ENCODE peak calls at places on chromosomes 2 and 18, in seven cellular contexts. A is HCT116, N is HepG2, K is K562, J is GM12878, V is H1, Y is SK-N-SH. O is an unnamed sample.

GRCh38 chr2:69776886-69777777 is 35.2 kb downstream of the ANXA4 start:
- DNase-seq in Y (no peak), K (no peak), V (peak; percentile 17), A (no peak), N (no peak), J (no peak), O (no peak)

GRCh38 chr2:217279571-217279970 is 419.7 kb upstream of the TNP1 start:
- DNase-seq in Y (no peak), J (no peak), A (no peak), N (no peak), V (no peak), K (no peak), O (no peak)

GRCh38 chr18:58105908-58106673 is 62.1 kb downstream of the NEDD4L start:
- DNase-seq in A (no peak), J (no peak), N (no peak), Y (peak; percentile 52), V (no peak), K (no peak), O (no peak)

GRCh38 chr18:24727685-24728084 is 267.2 kb downstream of the HRH4 start:
- DNase-seq in J (no peak), Y (no peak), N (no peak), V (no peak), K (no peak), A (no peak), O (no peak)

GRCh38 chr2:3747032-3747654 is 43.8 kb downstream of the DCDC2C start:
- DNase-seq in N (no peak), K (no peak), J (no peak), V (no peak), Y (no peak), A (no peak), O (no peak)

GRCh38 chr2:238180554-238180953 is 21.8 kb downstream of the ERFE start:
- DNase-seq in N (no peak), K (no peak), A (no peak), Y (no peak), J (no peak), V (no peak), O (no peak)

GRCh38 chr2:226256709-226257401 is 542.8 kb downstream of the IRS1 start:
- DNase-seq in N (no peak), V (no peak), Y (no peak), A (no peak), J (no peak), K (no peak), O (peak; percentile 4)

GRCh38 chr2:62440281-62440946 is 65.6 kb downstream of the TMEM17 start:
- DNase-seq in Y (no peak), A (no peak), V (no peak), J (no peak), N (no peak), K (no peak), O (no peak)

GRCh38 chr2:232129483-232129882 is 168.0 kb downstream of the DIS3L2 start:
- DNase-seq in J (no peak), N (peak; percentile 8), V (no peak), Y (no peak), K (no peak), A (no peak), O (no peak)

GRCh38 chr2:194327196-194327888 is 1329.7 kb upstream of the SLC39A10 start:
- DNase-seq in J (no peak), K (no peak), A (no peak), V (no peak), N (no peak), Y (no peak), O (no peak)

GRCh38 chr2:92073815-92074548 is 2797.2 kb upstream of the TEKT4 start:
- DNase-seq in A (no peak), N (no peak), V (no peak), K (peak; percentile 1), J (no peak), Y (peak; percentile 3), O (no peak)

GRCh38 chr2:239693330-239693729 is 292.5 kb upstream of the HDAC4 start:
- DNase-seq in J (no peak), V (no peak), Y (no peak), A (no peak), N (no peak), K (no peak), O (no peak)

GRCh38 chr18:73535189-73535588 is 612.4 kb downstream of the FBXO15 start:
- DNase-seq in K (no peak), V (no peak), N (no peak), A (no peak), Y (no peak), J (no peak), O (no peak)

GRCh38 chr2:134500211-134500935 is 218.4 kb downstream of the TMEM163 start:
- DNase-seq in K (no peak), N (no peak), V (no peak), A (no peak), J (no peak), Y (no peak), O (no peak)

GRCh38 chr2:115364078-115364477 is 921.6 kb downstream of the DPP10 start:
- DNase-seq in J (no peak), Y (no peak), A (no peak), K (no peak), N (no peak), V (peak; percentile 10), O (no peak)

GRCh38 chr18:4987452-4988405 is 209.3 kb downstream of the AKAIN1 start:
- DNase-seq in A (no peak), V (no peak), N (no peak), Y (no peak), K (no peak), J (no peak), O (no peak)

GRCh38 chr2:43559391-43560230 is 36.2 kb downstream of the THADA start:
- DNase-seq in A (no peak), K (no peak), V (no peak), Y (no peak), J (peak; percentile 45), N (no peak), O (no peak)

GRCh38 chr18:39325973-39326372 is 1760.4 kb upstream of the CELF4 start:
- DNase-seq in A (no peak), K (no peak), V (no peak), J (no peak), N (no peak), Y (no peak), O (no peak)

GRCh38 chr2:238640486-238640885 is 207.4 kb upstream of the TWIST2 start:
- DNase-seq in K (no peak), Y (no peak), V (no peak), N (no peak), A (no peak), J (no peak), O (no peak)

GRCh38 chr2:3778841-3779505 is 75.6 kb downstream of the DCDC2C start:
- DNase-seq in A (no peak), N (no peak), Y (no peak), J (no peak), V (no peak), K (no peak), O (no peak)

GRCh38 chr2:11213090-11213638 is 57.9 kb downstream of the SLC66A3 start:
- DNase-seq in V (no peak), Y (no peak), J (no peak), K (no peak), N (no peak), A (no peak), O (no peak)

GRCh38 chr18:57727952-57728807 is 74.9 kb downstream of the ATP8B1 start:
- DNase-seq in V (no peak), K (no peak), Y (no peak), N (no peak), A (no peak), J (no peak), O (no peak)

GRCh38 chr2:96485751-96486643 is 19.2 kb downstream of the NEURL3 start:
- DNase-seq in J (peak; percentile 97), K (no peak), Y (no peak), V (no peak), N (peak; percentile 48), A (no peak), O (no peak)

GRCh38 chr18:79507546-79508480 is 112.1 kb downstream of the NFATC1 start:
- DNase-seq in A (no peak), J (no peak), N (no peak), Y (no peak), V (no peak), K (peak; percentile 9), O (no peak)

DNA sequence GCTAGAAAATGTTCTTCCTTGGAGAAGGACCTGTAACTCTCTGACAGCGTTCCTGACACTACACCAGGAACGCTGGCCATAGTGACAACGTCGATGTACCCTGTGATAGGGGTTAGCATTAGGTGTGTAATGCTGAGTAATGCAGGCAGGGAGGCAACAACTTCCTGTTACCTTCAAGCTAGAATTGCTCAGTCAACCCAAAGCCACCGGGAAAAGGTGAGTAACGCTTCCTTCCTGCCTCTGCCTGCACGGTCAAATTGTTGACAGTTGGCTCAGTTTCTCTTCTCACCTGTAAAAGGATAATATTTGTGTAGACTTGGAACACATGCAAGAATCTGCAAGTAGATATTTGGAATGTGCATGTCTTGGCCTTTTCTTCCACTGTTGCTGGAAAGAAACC is 12.7 kb downstream of the FAM110C start:
- DNase-seq in A (peak; percentile 79), K (no peak), N (peak; percentile 40), Y (no peak), V (no peak), J (no peak), O (no peak)
- TF ChIP-seq JUND in A (peak; percentile 92), K (no peak), N (no peak), Y (no peak), V (no peak), J (no peak), O (no peak)

GRCh38 chr2:18910843-18911242 is 321.5 kb upstream of the NT5C1B start:
- DNase-seq in V (no peak), Y (no peak), K (no peak), J (no peak), N (no peak), A (peak; percentile 2), O (no peak)
- TF ChIP-seq JUND in V (no peak), Y (no peak), K (no peak), J (no peak), N (no peak), A (no peak), O (no peak)

DNA sequence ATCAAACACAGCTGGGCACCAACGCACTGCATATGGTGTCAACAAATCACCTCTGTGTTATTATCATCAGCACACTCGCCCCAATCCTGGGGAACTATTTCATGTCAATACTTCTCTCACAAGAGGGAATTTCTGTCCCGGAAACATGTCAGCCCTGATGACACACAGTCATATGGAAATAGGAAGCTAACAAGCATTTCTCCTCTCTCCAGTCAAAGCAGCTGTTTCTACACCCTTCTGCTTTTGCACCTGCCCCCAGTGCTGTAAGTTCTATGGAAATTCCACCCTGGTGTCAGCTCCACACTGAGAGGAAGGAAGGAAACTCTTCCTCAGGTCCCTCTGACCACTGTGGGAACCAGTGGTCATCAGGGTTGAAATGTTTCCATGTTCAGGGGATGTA is 447.6 kb upstream of the ID2 start:
- DNase-seq in J (no peak), N (no peak), V (no peak), Y (no peak), K (no peak), A (no peak), O (no peak)
- TF ChIP-seq JUND in J (no peak), N (no peak), V (no peak), Y (no peak), K (no peak), A (no peak), O (no peak)

GRCh38 chr2:178819147-178819875 is 12.1 kb upstream of the TTN start:
- DNase-seq in A (no peak), N (no peak), V (no peak), Y (no peak), J (no peak), K (no peak), O (no peak)
- TF ChIP-seq JUND in A (no peak), N (no peak), V (no peak), Y (no peak), J (no peak), K (no peak), O (no peak)